ENCODE peak calls at places on chromosomes 4 and X, in nine cellular contexts. V is body of pancreas; H is GM12865; D is stimulated activated CD8-positive, alpha-beta memory T cell treated with anti-CD3 and anti-CD28 coated beads, Interleukin-7, amount 100 ng/mL, for 48 hours; N is iris pigment epithelial cell; A is progenitor cell of endocrine pancreas; Y is hypothalamus; O is NT2/D1; C is kidney epithelial cell. M is an unnamed sample.
A peak's percentile ranks its signal among the peaks of the same experiment; 100 is the strongest.

GRCh38 chrX:47611926-47612325 is 7.7 kb downstream of the SYN1 start:
- DNase-seq in V (no peak), H (no peak), D (no peak), N (no peak), A (no peak), Y (no peak), O (no peak), C (no peak), M (no peak)

GRCh38 chr4:188455353-188455752 is 316.1 kb downstream of the TRIML1 start:
- DNase-seq in V (no peak), H (no peak), D (no peak), N (no peak), A (no peak), Y (no peak), O (no peak), C (no peak), M (no peak)

GRCh38 chr4:85780664-85781063 is 305.7 kb downstream of the ARHGAP24 start:
- DNase-seq in V (no peak), H (peak; percentile 51), D (no peak), N (peak; percentile 66), A (no peak), Y (no peak), O (no peak), C (no peak), M (no peak)

GRCh38 chrX:148611993-148612392 is 111.6 kb downstream of the AFF2 start:
- DNase-seq in V (no peak), H (peak; percentile 10), D (no peak), N (no peak), A (no peak), Y (no peak), O (no peak), C (no peak), M (no peak)

GRCh38 chrX:84709987-84710386 is 207.7 kb upstream of the HDX start:
- DNase-seq in V (no peak), H (no peak), D (no peak), N (no peak), A (no peak), Y (no peak), O (no peak), C (no peak), M (no peak)

GRCh38 chr4:114464873-114465272 is 133.7 kb upstream of the UGT8 start:
- DNase-seq in V (no peak), H (no peak), D (no peak), N (peak; percentile 6), A (no peak), Y (no peak), O (no peak), C (no peak), M (no peak)

GRCh38 chrX:32421266-32421665 is 790.1 kb downstream of the DMD start:
- DNase-seq in V (no peak), H (no peak), D (no peak), N (peak; percentile 0), A (no peak), Y (no peak), O (no peak), C (no peak), M (no peak)

GRCh38 chrX:103878466-103879151 is 46.6 kb upstream of the RAB9B start:
- DNase-seq in V (no peak), H (no peak), D (no peak), N (peak; percentile 54), A (no peak), Y (no peak), O (peak; percentile 52), C (peak; percentile 52), M (no peak)

M was measured in NCI-H2029 treated with DMSO at 0.1 percent for 48 hours.